ENCODE peak calls at places on chromosomes 7 and 10, in ten cellular contexts. F, E, A, H, X, D, J, S, I and L are unnamed samples.

GRCh38 chr7:98418636-98419315 is 17.9 kb upstream of the BAIAP2L1 start:
- DNase-seq in D (peak), I (no peak), H (no peak), F (no peak), A (peak), X (peak), S (peak), E (no peak), J (peak), L (no peak)

GRCh38 chr7:24129597-24129996 is 154.4 kb upstream of the NPY start:
- DNase-seq in X (peak), I (no peak), J (no peak), S (no peak), F (no peak), A (no peak), H (no peak), D (no peak), E (no peak), L (no peak)

GRCh38 chr10:69106900-69107511 is 17.0 kb upstream of the VPS26A start:
- DNase-seq in A (no peak), H (no peak), X (no peak), D (no peak), J (no peak), I (no peak), E (no peak), S (no peak), F (no peak), L (no peak)

GRCh38 chr7:28643369-28644340 is 231.3 kb downstream of the CREB5 start:
- DNase-seq in I (no peak), S (no peak), X (no peak), H (no peak), E (no peak), F (no peak), J (no peak), D (no peak), A (no peak), L (no peak)

GRCh38 chr10:72426982-72427381 is 72.3 kb upstream of the DNAJB12 start:
- DNase-seq in F (no peak), X (no peak), D (no peak), J (no peak), I (no peak), A (no peak), E (no peak), H (no peak), S (no peak), L (no peak)

GRCh38 chr10:129604333-129605032 is 137.4 kb downstream of the MGMT start:
- DNase-seq in E (no peak), F (peak), X (no peak), I (no peak), A (no peak), H (no peak), S (no peak), D (no peak), J (no peak), L (peak)

GRCh38 chr7:157701395-157701794 is 364.6 kb downstream of the DNAJB6 start:
- DNase-seq in E (no peak), S (no peak), I (peak), X (no peak), D (no peak), F (no peak), J (no peak), A (peak), H (no peak), L (no peak)

GRCh38 chr10:123858039-123858740 is 33.4 kb downstream of the CPXM2 start:
- DNase-seq in H (no peak), S (no peak), A (peak), J (no peak), E (no peak), X (peak), F (no peak), I (peak), D (no peak), L (no peak)

GRCh38 chr7:82234457-82235049 is 209.0 kb downstream of the CACNA2D1 start:
- DNase-seq in I (no peak), A (no peak), J (peak), E (no peak), D (no peak), X (peak), F (peak), H (no peak), S (peak), L (peak)

GRCh38 chr7:3309140-3309539 is 8.1 kb downstream of the SDK1 start:
- DNase-seq in D (no peak), I (no peak), J (no peak), S (no peak), A (no peak), E (no peak), F (no peak), X (no peak), H (no peak), L (no peak)
- TF ChIP-seq CTCF in D (no peak), I (peak), J (no peak), S (no peak), A (no peak), E (no peak), F (no peak), X (no peak), H (no peak), L (no peak)

GRCh38 chr10:26025500-26025899 is 91.5 kb downstream of the MYO3A start:
- DNase-seq in X (no peak), D (no peak), S (no peak), I (no peak), J (no peak), E (no peak), F (no peak), H (no peak), A (no peak), L (no peak)

GRCh38 chr10:26031300-26031699 is 97.3 kb downstream of the MYO3A start:
- DNase-seq in X (no peak), I (no peak), H (no peak), D (no peak), F (no peak), S (no peak), J (no peak), A (no peak), E (no peak), L (no peak)

GRCh38 chr10:26024303-26024702 is 90.3 kb downstream of the MYO3A start:
- DNase-seq in X (no peak), F (no peak), S (no peak), J (no peak), D (no peak), H (no peak), I (no peak), E (no peak), A (no peak), L (no peak)

GRCh38 chr10:26029858-26030257 is 95.8 kb downstream of the MYO3A start:
- DNase-seq in J (no peak), I (no peak), H (no peak), D (no peak), F (no peak), X (no peak), E (no peak), A (no peak), S (no peak), L (no peak)
- TF ChIP-seq CTCF in J (no peak), I (no peak), H (no peak), D (no peak), F (no peak), X (no peak), E (no peak), A (no peak), S (no peak), L (no peak)

GRCh38 chr10:67926956-67927355 is 42.5 kb downstream of the SIRT1 start:
- DNase-seq in I (no peak), X (peak), H (no peak), J (no peak), D (no peak), A (no peak), F (no peak), E (no peak), S (no peak), L (no peak)

GRCh38 chr10:67924136-67924535 is 39.7 kb downstream of the SIRT1 start:
- DNase-seq in X (no peak), F (no peak), J (no peak), D (no peak), S (no peak), E (no peak), H (no peak), A (no peak), I (no peak), L (no peak)

GRCh38 chr10:67923551-67923950 is 39.1 kb downstream of the SIRT1 start:
- DNase-seq in S (no peak), J (no peak), E (no peak), F (no peak), I (no peak), X (peak), A (no peak), H (no peak), D (no peak), L (no peak)

GRCh38 chr10:67921065-67921464 is 36.6 kb downstream of the SIRT1 start:
- DNase-seq in E (no peak), J (no peak), H (no peak), X (no peak), D (no peak), S (no peak), A (no peak), F (no peak), I (no peak), L (no peak)

GRCh38 chr10:67925449-67926005 is 41.1 kb downstream of the SIRT1 start:
- DNase-seq in D (no peak), J (no peak), F (no peak), E (no peak), I (no peak), X (peak), H (no peak), S (no peak), A (no peak), L (no peak)
- TF ChIP-seq CTCF in D (no peak), J (no peak), F (no peak), E (no peak), I (no peak), X (no peak), H (no peak), S (no peak), A (no peak), L (no peak)

DNA sequence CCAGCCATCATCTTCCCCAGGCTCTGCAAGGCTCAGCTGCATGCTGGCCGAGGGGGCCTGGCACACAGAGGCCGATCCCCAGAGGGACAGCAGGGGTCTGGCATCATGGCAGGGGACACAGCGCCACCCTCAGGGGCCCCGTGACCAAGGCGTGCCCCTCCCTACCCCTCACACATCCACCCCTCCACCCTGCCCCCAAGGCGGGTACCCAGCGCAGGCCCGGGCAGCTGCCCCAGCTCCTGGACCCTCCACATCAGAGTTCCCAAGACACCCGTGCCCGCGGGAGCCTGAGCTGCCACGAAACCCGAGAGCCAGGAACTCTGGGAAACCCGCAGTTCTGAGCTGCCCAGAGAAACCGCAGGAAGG is 46.5 kb upstream of the TNRC18 start:
- DNase-seq in S (no peak), I (no peak), E (no peak), F (no peak), X (no peak), J (no peak), H (no peak), D (no peak), A (no peak), L (no peak)
- TF ChIP-seq CTCF in S (no peak), I (no peak), E (no peak), F (no peak), X (no peak), J (no peak), H (no peak), D (no peak), A (no peak), L (no peak)

GRCh38 chr10:132940791-132941465 is 1.4 kb downstream of the CFAP46 start:
- DNase-seq in J (no peak), D (no peak), A (no peak), S (no peak), I (no peak), X (no peak), E (no peak), F (no peak), H (no peak), L (no peak)

GRCh38 chr10:132941640-132942051 is 724 bp downstream of the CFAP46 start:
- DNase-seq in I (no peak), J (no peak), X (no peak), H (no peak), F (no peak), A (no peak), D (no peak), S (no peak), E (no peak), L (no peak)

GRCh38 chr10:132939378-132939955 is 2.9 kb downstream of the CFAP46 start:
- DNase-seq in J (no peak), D (no peak), F (no peak), H (no peak), S (no peak), E (no peak), X (no peak), I (no peak), A (no peak), L (no peak)

GRCh38 chr10:132938472-132939329 is 3.7 kb downstream of the CFAP46 start:
- DNase-seq in X (no peak), S (no peak), I (no peak), F (no peak), H (no peak), J (no peak), A (no peak), D (no peak), E (no peak), L (no peak)

DNA sequence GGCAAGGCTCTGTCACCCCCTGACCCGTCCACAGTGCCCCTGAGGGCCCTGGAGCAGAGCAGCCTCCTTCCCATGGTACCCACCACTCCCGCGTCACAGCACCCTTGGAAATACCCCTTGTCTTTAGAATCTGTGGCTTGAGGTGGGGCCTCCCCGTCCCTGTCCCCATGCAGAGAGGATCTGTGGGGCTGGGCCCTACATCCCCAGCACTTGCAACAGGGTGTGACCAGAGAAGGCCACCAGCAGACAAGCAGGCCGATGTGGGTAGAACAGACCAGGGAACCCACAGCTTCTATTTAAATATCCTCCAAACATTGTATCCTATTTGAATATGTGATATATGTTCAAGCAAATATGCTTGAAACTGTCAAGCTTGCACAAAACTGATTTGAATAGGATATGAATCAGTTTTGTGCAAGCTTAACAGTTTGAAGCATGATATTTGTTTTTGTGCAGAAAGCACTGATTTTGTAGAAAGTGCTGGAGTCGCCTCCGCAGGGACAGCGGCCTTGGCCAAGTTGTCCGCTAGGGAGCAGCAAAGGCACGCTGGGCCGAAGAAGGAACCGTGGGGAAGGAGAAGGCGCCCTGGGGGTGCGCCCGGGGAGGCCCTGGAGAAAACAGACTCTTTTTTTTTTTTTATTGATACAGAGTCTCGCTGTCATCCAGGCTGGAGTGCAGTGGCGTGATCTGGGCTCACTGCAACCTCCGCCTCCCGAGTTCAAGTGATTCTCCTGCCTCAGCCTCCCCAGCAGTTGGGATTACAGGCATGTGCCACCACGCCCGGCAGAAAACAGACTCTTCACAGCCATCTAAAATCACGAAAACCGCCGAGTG is 2.2 kb downstream of the CFAP46 start:
- DNase-seq in I (no peak), J (no peak), H (peak), S (peak), A (no peak), E (no peak), X (peak), D (no peak), F (peak), L (peak)
- TF ChIP-seq CTCF in I (peak), J (peak), H (peak), S (peak), A (peak), E (no peak), X (peak), D (peak), F (peak), L (peak)

DNA sequence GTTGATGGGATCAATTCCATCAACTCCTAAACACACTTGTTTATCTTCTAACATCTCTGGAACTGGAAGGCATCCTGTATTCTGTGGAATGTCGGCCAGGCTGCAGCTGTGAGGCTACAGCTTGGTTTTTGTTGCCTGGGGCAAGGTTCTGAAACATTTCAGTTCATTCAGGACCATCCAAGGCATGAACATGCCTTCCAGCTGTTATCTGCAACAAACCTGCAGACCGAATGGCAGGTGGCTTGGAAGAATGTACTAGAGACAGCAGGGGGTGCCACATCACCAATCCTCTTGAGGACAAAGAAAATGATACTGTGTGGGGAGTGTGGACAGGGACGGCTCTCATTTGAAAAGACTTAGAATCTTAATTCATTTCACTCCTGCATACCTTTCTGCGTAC is 12.4 kb downstream of the PAPOLB start:
- DNase-seq in E (no peak), X (peak), J (peak), I (no peak), S (peak), D (no peak), A (no peak), H (no peak), F (no peak), L (peak)
- TF ChIP-seq CTCF in E (peak), X (peak), J (peak), I (peak), S (peak), D (no peak), A (peak), H (peak), F (peak), L (peak)

DNA sequence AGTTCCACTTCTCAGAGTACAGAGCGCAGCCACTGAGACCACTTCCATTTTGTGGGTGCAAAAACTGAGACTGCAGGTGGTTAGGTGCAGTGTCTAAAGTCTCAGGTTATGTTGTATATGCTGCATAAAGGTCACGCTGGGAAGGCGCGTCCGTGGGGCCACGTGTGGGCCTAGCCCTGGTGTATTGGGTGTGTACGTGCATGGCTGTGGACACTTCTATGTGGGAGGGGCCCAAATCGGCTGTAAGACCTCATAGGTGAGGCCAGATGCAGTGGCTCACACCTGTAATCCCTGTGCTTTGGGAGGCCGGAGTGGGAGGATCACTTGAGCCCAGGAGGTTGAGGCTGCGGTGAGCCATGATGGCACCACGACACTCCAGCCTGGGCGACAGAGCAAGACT is 37.7 kb downstream of the GRID2IP start:
- DNase-seq in J (no peak), H (no peak), F (no peak), D (no peak), I (no peak), E (no peak), X (no peak), A (no peak), S (no peak), L (no peak)
- TF ChIP-seq CTCF in J (no peak), H (no peak), F (no peak), D (no peak), I (no peak), E (no peak), X (no peak), A (no peak), S (no peak), L (no peak)

DNA sequence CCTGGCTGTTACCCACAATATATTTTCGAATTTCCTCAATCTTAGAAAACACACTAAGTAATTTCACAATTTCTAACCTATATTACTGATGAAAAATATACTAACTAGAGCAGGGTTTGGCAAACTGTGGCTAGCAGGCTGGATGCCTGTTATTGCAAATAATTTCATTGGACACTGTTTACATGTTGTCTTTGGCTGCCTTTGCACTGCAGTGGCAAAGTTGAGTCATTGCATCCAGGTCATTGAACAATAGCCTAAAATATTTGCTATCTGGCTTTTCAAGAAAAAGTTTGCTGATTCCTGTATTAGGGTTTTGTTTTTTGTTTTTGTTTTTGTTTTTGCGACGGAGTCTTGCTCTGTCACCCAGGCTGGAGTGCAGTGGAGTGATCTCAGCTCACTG is 47.2 kb downstream of the KIF11 start:
- DNase-seq in X (peak), F (no peak), A (no peak), D (no peak), J (peak), S (peak), H (no peak), I (no peak), E (no peak), L (no peak)
- TF ChIP-seq CTCF in X (peak), F (no peak), A (no peak), D (no peak), J (no peak), S (no peak), H (no peak), I (no peak), E (no peak), L (no peak)

GRCh38 chr10:61125560-61126250 is 181.7 kb upstream of the RHOBTB1 start:
- DNase-seq in I (no peak), S (no peak), E (no peak), D (no peak), A (no peak), F (peak), J (no peak), H (no peak), X (no peak), L (no peak)

GRCh38 chr10:61128196-61128595 is 184.2 kb upstream of the RHOBTB1 start:
- DNase-seq in I (no peak), H (no peak), D (no peak), S (no peak), A (no peak), X (no peak), E (no peak), J (no peak), F (no peak), L (no peak)

GRCh38 chr10:61124748-61125147 is 180.8 kb upstream of the RHOBTB1 start:
- DNase-seq in I (no peak), J (no peak), X (no peak), A (no peak), F (no peak), E (no peak), H (no peak), D (no peak), S (no peak), L (no peak)

GRCh38 chr10:61135276-61135721 is 191.3 kb upstream of the RHOBTB1 start:
- DNase-seq in H (no peak), A (no peak), J (no peak), F (peak), E (no peak), D (no peak), I (no peak), S (peak), X (no peak), L (peak)

GRCh38 chr10:61130366-61130765 is 186.4 kb upstream of the RHOBTB1 start:
- DNase-seq in J (no peak), X (no peak), F (no peak), I (no peak), E (no peak), S (no peak), D (no peak), H (no peak), A (no peak), L (no peak)
- TF ChIP-seq CTCF in J (no peak), X (no peak), F (no peak), I (no peak), E (no peak), S (no peak), D (no peak), H (no peak), A (no peak), L (no peak)

GRCh38 chr7:37491919-37492694 is 43.4 kb upstream of the ELMO1 start:
- DNase-seq in J (no peak), F (no peak), A (no peak), X (no peak), H (no peak), D (no peak), I (no peak), E (no peak), S (no peak), L (no peak)
- TF ChIP-seq CTCF in J (no peak), F (no peak), A (no peak), X (no peak), H (no peak), D (no peak), I (peak), E (no peak), S (no peak), L (peak)